ENCODE peak calls at places on chromosomes 6 and 20, in seven cellular contexts. One of them, this sample, is unnamed.

GRCh38 chr6:25360611-25361010 is 81.4 kb downstream of the CARMIL1 start:
- DNase-seq in MM.1S: no peak
- DNase-seq in astrocyte of the spinal cord: peak
- DNase-seq in left cardiac atrium: no peak
- DNase-seq in NCI-H1092: no peak
- DNase-seq in AG08396: peak
- DNase-seq in iris pigment epithelial cell: peak
- DNase-seq in this sample: peak

GRCh38 chr6:132101550-132101949 is 150.4 kb upstream of the CCN2 start:
- DNase-seq in MM.1S: no peak
- DNase-seq in astrocyte of the spinal cord: no peak
- DNase-seq in left cardiac atrium: no peak
- DNase-seq in NCI-H1092: no peak
- DNase-seq in iris pigment epithelial cell: no peak
- DNase-seq in AG08396: no peak
- DNase-seq in this sample: no peak

GRCh38 chr6:144223686-144224085 is 61.4 kb upstream of the UTRN start:
- DNase-seq in AG08396: no peak
- DNase-seq in astrocyte of the spinal cord: no peak
- DNase-seq in MM.1S: no peak
- DNase-seq in iris pigment epithelial cell: no peak
- DNase-seq in left cardiac atrium: no peak
- DNase-seq in NCI-H1092: no peak
- DNase-seq in this sample: no peak

GRCh38 chr6:3457710-3458605 is 1.1 kb upstream of the SLC22A23 start:
- DNase-seq in astrocyte of the spinal cord: peak
- DNase-seq in iris pigment epithelial cell: peak
- DNase-seq in NCI-H1092: peak
- DNase-seq in left cardiac atrium: no peak
- DNase-seq in AG08396: no peak
- DNase-seq in MM.1S: no peak
- DNase-seq in this sample: no peak

GRCh38 chr6:26125015-26125690 is 37.9 kb downstream of the HFE start:
- DNase-seq in astrocyte of the spinal cord: no peak
- DNase-seq in NCI-H1092: no peak
- DNase-seq in left cardiac atrium: no peak
- DNase-seq in iris pigment epithelial cell: no peak
- DNase-seq in AG08396: no peak
- DNase-seq in MM.1S: peak
- DNase-seq in this sample: no peak

GRCh38 chr6:158198461-158198860 is 30.3 kb downstream of the GTF2H5 start:
- DNase-seq in NCI-H1092: no peak
- DNase-seq in AG08396: no peak
- DNase-seq in left cardiac atrium: no peak
- DNase-seq in iris pigment epithelial cell: no peak
- DNase-seq in astrocyte of the spinal cord: no peak
- DNase-seq in MM.1S: no peak
- DNase-seq in this sample: no peak

GRCh38 chr6:131288214-131288613 is 152.9 kb downstream of the AKAP7 start:
- DNase-seq in left cardiac atrium: no peak
- DNase-seq in AG08396: no peak
- DNase-seq in NCI-H1092: no peak
- DNase-seq in iris pigment epithelial cell: no peak
- DNase-seq in MM.1S: no peak
- DNase-seq in astrocyte of the spinal cord: no peak
- DNase-seq in this sample: no peak

GRCh38 chr6:43493833-43494232 is 16.3 kb downstream of the LRRC73 start:
- DNase-seq in iris pigment epithelial cell: no peak
- DNase-seq in MM.1S: no peak
- DNase-seq in left cardiac atrium: no peak
- DNase-seq in astrocyte of the spinal cord: no peak
- DNase-seq in AG08396: no peak
- DNase-seq in NCI-H1092: no peak
- DNase-seq in this sample: no peak

GRCh38 chr6:71460933-71461332 is 172.3 kb downstream of the OGFRL1 start:
- DNase-seq in AG08396: no peak
- DNase-seq in MM.1S: peak
- DNase-seq in astrocyte of the spinal cord: peak
- DNase-seq in iris pigment epithelial cell: peak
- DNase-seq in NCI-H1092: no peak
- DNase-seq in left cardiac atrium: no peak
- DNase-seq in this sample: no peak

GRCh38 chr20:51312480-51312783 is 230.1 kb downstream of the NFATC2 start:
- DNase-seq in NCI-H1092: no peak
- DNase-seq in astrocyte of the spinal cord: no peak
- DNase-seq in MM.1S: no peak
- DNase-seq in AG08396: no peak
- DNase-seq in left cardiac atrium: no peak
- DNase-seq in iris pigment epithelial cell: no peak
- DNase-seq in this sample: no peak

GRCh38 chr20:49281059-49281912 is 3.4 kb upstream of the ZNFX1 start:
- DNase-seq in left cardiac atrium: no peak
- DNase-seq in astrocyte of the spinal cord: no peak
- DNase-seq in NCI-H1092: no peak
- DNase-seq in iris pigment epithelial cell: peak
- DNase-seq in MM.1S: no peak
- DNase-seq in AG08396: no peak
- DNase-seq in this sample: no peak

GRCh38 chr20:63284083-63284440 is 8.9 kb upstream of the COL20A1 start:
- DNase-seq in left cardiac atrium: no peak
- DNase-seq in NCI-H1092: no peak
- DNase-seq in astrocyte of the spinal cord: no peak
- DNase-seq in AG08396: no peak
- DNase-seq in iris pigment epithelial cell: no peak
- DNase-seq in MM.1S: no peak
- DNase-seq in this sample: no peak

GRCh38 chr20:20235681-20236080 is 132.2 kb upstream of the INSM1 start:
- DNase-seq in iris pigment epithelial cell: no peak
- DNase-seq in MM.1S: no peak
- DNase-seq in astrocyte of the spinal cord: no peak
- DNase-seq in NCI-H1092: no peak
- DNase-seq in left cardiac atrium: no peak
- DNase-seq in AG08396: no peak
- DNase-seq in this sample: no peak

GRCh38 chr6:137495652-137496391 is 1.6 kb upstream of the OLIG3 start:
- DNase-seq in left cardiac atrium: no peak
- DNase-seq in NCI-H1092: no peak
- DNase-seq in iris pigment epithelial cell: no peak
- DNase-seq in AG08396: no peak
- DNase-seq in MM.1S: no peak
- DNase-seq in astrocyte of the spinal cord: no peak
- DNase-seq in this sample: no peak

GRCh38 chr6:30160791-30161261 is at the start of gene TRIM10:
- DNase-seq in AG08396: no peak
- DNase-seq in NCI-H1092: no peak
- DNase-seq in iris pigment epithelial cell: no peak
- DNase-seq in left cardiac atrium: no peak
- DNase-seq in astrocyte of the spinal cord: no peak
- DNase-seq in MM.1S: no peak
- DNase-seq in this sample: no peak

GRCh38 chr6:14934011-14934410 is 311.9 kb upstream of the JARID2 start:
- DNase-seq in iris pigment epithelial cell: no peak
- DNase-seq in astrocyte of the spinal cord: no peak
- DNase-seq in MM.1S: no peak
- DNase-seq in AG08396: no peak
- DNase-seq in left cardiac atrium: no peak
- DNase-seq in NCI-H1092: no peak
- DNase-seq in this sample: no peak

GRCh38 chr20:1376453-1377270 is 16.2 kb downstream of the FKBP1A start:
- DNase-seq in astrocyte of the spinal cord: no peak
- DNase-seq in AG08396: no peak
- DNase-seq in left cardiac atrium: no peak
- DNase-seq in iris pigment epithelial cell: no peak
- DNase-seq in NCI-H1092: no peak
- DNase-seq in MM.1S: no peak
- DNase-seq in this sample: no peak

GRCh38 chr20:15081301-15081700 is 743.9 kb upstream of the FLRT3 start:
- DNase-seq in astrocyte of the spinal cord: no peak
- DNase-seq in left cardiac atrium: no peak
- DNase-seq in iris pigment epithelial cell: no peak
- DNase-seq in AG08396: no peak
- DNase-seq in NCI-H1092: no peak
- DNase-seq in MM.1S: no peak
- DNase-seq in this sample: no peak

GRCh38 chr6:43771858-43772570 is 2.0 kb downstream of the VEGFA start:
- DNase-seq in astrocyte of the spinal cord: peak
- DNase-seq in MM.1S: peak
- DNase-seq in NCI-H1092: no peak
- DNase-seq in left cardiac atrium: peak
- DNase-seq in AG08396: peak
- DNase-seq in iris pigment epithelial cell: peak
- DNase-seq in this sample: peak

GRCh38 chr20:58012731-58013510 is 215.5 kb downstream of the ANKRD60 start:
- DNase-seq in astrocyte of the spinal cord: peak
- DNase-seq in MM.1S: no peak
- DNase-seq in AG08396: no peak
- DNase-seq in iris pigment epithelial cell: no peak
- DNase-seq in NCI-H1092: no peak
- DNase-seq in left cardiac atrium: no peak
- DNase-seq in this sample: no peak

GRCh38 chr20:25269833-25270170 is 21.9 kb downstream of the PYGB start:
- DNase-seq in MM.1S: no peak
- DNase-seq in astrocyte of the spinal cord: no peak
- DNase-seq in left cardiac atrium: peak
- DNase-seq in AG08396: no peak
- DNase-seq in iris pigment epithelial cell: no peak
- DNase-seq in NCI-H1092: no peak
- DNase-seq in this sample: no peak

GRCh38 chr20:19253316-19253715 is 40.9 kb downstream of the SLC24A3 start:
- DNase-seq in left cardiac atrium: no peak
- DNase-seq in iris pigment epithelial cell: no peak
- DNase-seq in astrocyte of the spinal cord: no peak
- DNase-seq in AG08396: no peak
- DNase-seq in NCI-H1092: no peak
- DNase-seq in MM.1S: no peak
- DNase-seq in this sample: no peak

GRCh38 chr6:121451250-121451649 is 15.8 kb downstream of the GJA1 start:
- DNase-seq in left cardiac atrium: no peak
- DNase-seq in AG08396: no peak
- DNase-seq in NCI-H1092: no peak
- DNase-seq in iris pigment epithelial cell: no peak
- DNase-seq in MM.1S: no peak
- DNase-seq in astrocyte of the spinal cord: no peak
- DNase-seq in this sample: no peak